ENCODE peak calls at places on chromosomes 12 and 14, in five cellular contexts. E is AG04450, W is cardiac septum, D is Right ventricle myocardium inferior, R is HFF-Myc. I is an unnamed sample.

GRCh38 chr14:61460853-61461611 is 139.7 kb downstream of the PRKCH start:
- DNase-seq in E (no peak), W (no peak), D (no peak), R (no peak), I (no peak)

GRCh38 chr12:52907092-52907810 is 2.4 kb upstream of the KRT8 start:
- DNase-seq in E (no peak), W (no peak), D (no peak), R (no peak), I (no peak)

GRCh38 chr14:93956514-93957332 is 19.6 kb downstream of the ASB2 start:
- DNase-seq in E (no peak), W (no peak), D (no peak), R (no peak), I (no peak)

GRCh38 chr12:9750276-9751203 is 10.2 kb downstream of the CD69 start:
- DNase-seq in E (peak; percentile 13), W (no peak), D (peak; percentile 53), R (peak; percentile 30), I (peak; percentile 45)

GRCh38 chr12:48979602-48980388 is 1.7 kb downstream of the WNT1 start:
- DNase-seq in E (no peak), W (no peak), D (no peak), R (no peak), I (no peak)

GRCh38 chr12:132404956-132405741 is 75.8 kb upstream of the GALNT9 start:
- DNase-seq in E (no peak), W (no peak), D (peak; percentile 53), R (no peak), I (no peak)

GRCh38 chr14:68772761-68773381 is 20.0 kb downstream of the ZFP36L1 start:
- DNase-seq in E (no peak), W (peak; percentile 9), D (no peak), R (no peak), I (no peak)

GRCh38 chr14:37901978-37902377 is 305.7 kb upstream of the SSTR1 start:
- DNase-seq in E (no peak), W (no peak), D (peak; percentile 67), R (peak; percentile 86), I (no peak)

GRCh38 chr12:129900306-129900705 is 3.5 kb downstream of the TMEM132D start:
- DNase-seq in E (no peak), W (no peak), D (no peak), R (no peak), I (no peak)

GRCh38 chr12:131139363-131140068 is 185.8 kb downstream of the ADGRD1 start:
- DNase-seq in E (no peak), W (no peak), D (no peak), R (no peak), I (no peak)

GRCh38 chr12:58888131-58888783 is 32.0 kb downstream of the LRIG3 start:
- DNase-seq in E (peak; percentile 16), W (no peak), D (no peak), R (no peak), I (no peak)

GRCh38 chr12:121467638-121468403 is 67.9 kb downstream of the RNF34 start:
- DNase-seq in E (no peak), W (no peak), D (no peak), R (no peak), I (no peak)

GRCh38 chr12:101789171-101789570 is 41.6 kb downstream of the GNPTAB start:
- DNase-seq in E (no peak), W (no peak), D (no peak), R (no peak), I (no peak)

GRCh38 chr12:91777268-91777997 is 368.2 kb downstream of the BTG1 start:
- DNase-seq in E (no peak), W (no peak), D (no peak), R (no peak), I (no peak)

GRCh38 chr12:122088181-122088810 is 9.7 kb downstream of the MLXIP start:
- DNase-seq in E (no peak), W (no peak), D (no peak), R (no peak), I (no peak)

GRCh38 chr12:6038160-6038559 is 86.3 kb downstream of the VWF start:
- DNase-seq in E (no peak), W (no peak), D (no peak), R (no peak), I (peak; percentile 30)

GRCh38 chr12:131101703-131102492 is 148.2 kb downstream of the ADGRD1 start:
- DNase-seq in E (no peak), W (peak; percentile 53), D (peak; percentile 32), R (no peak), I (no peak)

GRCh38 chr12:114917307-114917706 is 233.3 kb upstream of the TBX3 start:
- DNase-seq in E (no peak), W (no peak), D (no peak), R (no peak), I (no peak)

GRCh38 chr14:103710771-103711392 is 4.4 kb downstream of the XRCC3 start:
- DNase-seq in E (no peak), W (no peak), D (peak; percentile 20), R (no peak), I (no peak)

GRCh38 chr12:132672678-132673077 is 14.5 kb downstream of the POLE start:
- DNase-seq in E (no peak), W (no peak), D (no peak), R (no peak), I (no peak)

GRCh38 chr12:103803847-103804246 is 37.2 kb downstream of the NT5DC3 start:
- DNase-seq in E (no peak), W (no peak), D (no peak), R (no peak), I (no peak)

GRCh38 chr14:75409425-75410205 is 18.2 kb upstream of the JDP2 start:
- DNase-seq in E (no peak), W (no peak), D (no peak), R (no peak), I (no peak)

GRCh38 chr12:29698756-29699155 is 85.0 kb downstream of the TMTC1 start:
- DNase-seq in E (no peak), W (no peak), D (no peak), R (no peak), I (peak; percentile 52)